ENCODE peak calls at places on chromosomes 2 and 18, in ten cellular contexts. One of them, this sample, is unnamed.

GRCh38 chr18:3836937-3837336 is 387.0 kb downstream of the TGIF1 start:
- DNase-seq in sigmoid colon: no peak
- DNase-seq in SK-N-SH: no peak
- DNase-seq in A549: no peak
- DNase-seq in upper lobe of left lung: no peak
- DNase-seq in GM12878: no peak
- DNase-seq in tibial nerve: no peak
- DNase-seq in transverse colon: no peak
- DNase-seq in ovary: no peak
- DNase-seq in K562: no peak
- DNase-seq in this sample: no peak

GRCh38 chr2:219250044-219250781 is 2.8 kb upstream of the TUBA4B start:
- DNase-seq in sigmoid colon: no peak
- DNase-seq in SK-N-SH: no peak
- DNase-seq in A549: no peak
- DNase-seq in upper lobe of left lung: no peak
- DNase-seq in GM12878: no peak
- DNase-seq in tibial nerve: no peak
- DNase-seq in transverse colon: no peak
- DNase-seq in ovary: no peak
- DNase-seq in K562: no peak
- DNase-seq in this sample: no peak

GRCh38 chr2:46508734-46509133 is 29.4 kb downstream of the TMEM247 start:
- DNase-seq in sigmoid colon: no peak
- DNase-seq in SK-N-SH: no peak
- DNase-seq in A549: no peak
- DNase-seq in upper lobe of left lung: no peak
- DNase-seq in GM12878: no peak
- DNase-seq in tibial nerve: no peak
- DNase-seq in transverse colon: no peak
- DNase-seq in ovary: no peak
- DNase-seq in K562: no peak
- DNase-seq in this sample: no peak

GRCh38 chr18:23828426-23828825 is 139.2 kb downstream of the LAMA3 start:
- DNase-seq in sigmoid colon: no peak
- DNase-seq in SK-N-SH: no peak
- DNase-seq in A549: peak; percentile 72
- DNase-seq in upper lobe of left lung: peak; percentile 34
- DNase-seq in GM12878: no peak
- DNase-seq in tibial nerve: no peak
- DNase-seq in transverse colon: no peak
- DNase-seq in ovary: no peak
- DNase-seq in K562: peak; percentile 28
- DNase-seq in this sample: no peak

GRCh38 chr2:189407161-189407943 is 33.9 kb upstream of the WDR75 start:
- DNase-seq in sigmoid colon: no peak
- DNase-seq in SK-N-SH: peak; percentile 44
- DNase-seq in A549: peak; percentile 30
- DNase-seq in upper lobe of left lung: no peak
- DNase-seq in GM12878: no peak
- DNase-seq in tibial nerve: no peak
- DNase-seq in transverse colon: no peak
- DNase-seq in ovary: no peak
- DNase-seq in K562: no peak
- DNase-seq in this sample: no peak

GRCh38 chr2:130762910-130763385 is 7.6 kb downstream of the AMER3 start:
- DNase-seq in sigmoid colon: no peak
- DNase-seq in SK-N-SH: no peak
- DNase-seq in A549: no peak
- DNase-seq in upper lobe of left lung: no peak
- DNase-seq in GM12878: no peak
- DNase-seq in tibial nerve: no peak
- DNase-seq in transverse colon: no peak
- DNase-seq in ovary: no peak
- DNase-seq in K562: no peak
- DNase-seq in this sample: no peak

GRCh38 chr2:10137053-10137843 is 14.7 kb downstream of the RRM2 start:
- DNase-seq in sigmoid colon: peak; percentile 33
- DNase-seq in SK-N-SH: no peak
- DNase-seq in A549: no peak
- DNase-seq in upper lobe of left lung: no peak
- DNase-seq in GM12878: no peak
- DNase-seq in tibial nerve: no peak
- DNase-seq in transverse colon: no peak
- DNase-seq in ovary: no peak
- DNase-seq in K562: no peak
- DNase-seq in this sample: no peak

GRCh38 chr2:141317986-141318385 is 812.8 kb downstream of the LRP1B start:
- DNase-seq in sigmoid colon: no peak
- DNase-seq in SK-N-SH: no peak
- DNase-seq in A549: peak; percentile 5
- DNase-seq in upper lobe of left lung: no peak
- DNase-seq in GM12878: no peak
- DNase-seq in tibial nerve: no peak
- DNase-seq in transverse colon: no peak
- DNase-seq in ovary: no peak
- DNase-seq in K562: no peak
- DNase-seq in this sample: no peak

GRCh38 chr2:91442246-91442905 is 2750.9 kb downstream of the RPIA start:
- DNase-seq in sigmoid colon: peak; percentile 63
- DNase-seq in SK-N-SH: peak; percentile 46
- DNase-seq in A549: no peak
- DNase-seq in upper lobe of left lung: no peak
- DNase-seq in GM12878: no peak
- DNase-seq in tibial nerve: no peak
- DNase-seq in transverse colon: no peak
- DNase-seq in ovary: no peak
- DNase-seq in K562: peak; percentile 18
- DNase-seq in this sample: peak; percentile 27

GRCh38 chr2:24886640-24887324 is 33.3 kb downstream of the ADCY3 start:
- DNase-seq in sigmoid colon: no peak
- DNase-seq in SK-N-SH: no peak
- DNase-seq in A549: no peak
- DNase-seq in upper lobe of left lung: no peak
- DNase-seq in GM12878: no peak
- DNase-seq in tibial nerve: no peak
- DNase-seq in transverse colon: no peak
- DNase-seq in ovary: no peak
- DNase-seq in K562: no peak
- DNase-seq in this sample: no peak

GRCh38 chr18:25298853-25299274 is 53.1 kb downstream of the ZNF521 start:
- DNase-seq in sigmoid colon: no peak
- DNase-seq in SK-N-SH: no peak
- DNase-seq in A549: no peak
- DNase-seq in upper lobe of left lung: peak; percentile 27
- DNase-seq in GM12878: no peak
- DNase-seq in tibial nerve: no peak
- DNase-seq in transverse colon: no peak
- DNase-seq in ovary: no peak
- DNase-seq in K562: peak; percentile 33
- DNase-seq in this sample: no peak

GRCh38 chr2:43139996-43140621 is 86.3 kb downstream of the ZFP36L2 start:
- DNase-seq in sigmoid colon: no peak
- DNase-seq in SK-N-SH: peak; percentile 75
- DNase-seq in A549: no peak
- DNase-seq in upper lobe of left lung: no peak
- DNase-seq in GM12878: no peak
- DNase-seq in tibial nerve: peak; percentile 33
- DNase-seq in transverse colon: no peak
- DNase-seq in ovary: peak; percentile 82
- DNase-seq in K562: no peak
- DNase-seq in this sample: no peak

GRCh38 chr2:181585732-181586131 is 71.2 kb downstream of the CERKL start:
- DNase-seq in sigmoid colon: no peak
- DNase-seq in SK-N-SH: no peak
- DNase-seq in A549: no peak
- DNase-seq in upper lobe of left lung: no peak
- DNase-seq in GM12878: no peak
- DNase-seq in tibial nerve: no peak
- DNase-seq in transverse colon: no peak
- DNase-seq in ovary: no peak
- DNase-seq in K562: no peak
- DNase-seq in this sample: no peak

GRCh38 chr2:29290293-29291052 is 175.3 kb downstream of the CLIP4 start:
- DNase-seq in sigmoid colon: no peak
- DNase-seq in SK-N-SH: no peak
- DNase-seq in A549: no peak
- DNase-seq in upper lobe of left lung: no peak
- DNase-seq in GM12878: no peak
- DNase-seq in tibial nerve: no peak
- DNase-seq in transverse colon: no peak
- DNase-seq in ovary: no peak
- DNase-seq in K562: no peak
- DNase-seq in this sample: no peak

GRCh38 chr18:30142870-30143269 is 899.7 kb downstream of the DSC3 start:
- DNase-seq in sigmoid colon: no peak
- DNase-seq in SK-N-SH: no peak
- DNase-seq in A549: no peak
- DNase-seq in upper lobe of left lung: no peak
- DNase-seq in GM12878: no peak
- DNase-seq in tibial nerve: no peak
- DNase-seq in transverse colon: no peak
- DNase-seq in ovary: no peak
- DNase-seq in K562: no peak
- DNase-seq in this sample: no peak

GRCh38 chr2:174117951-174118930 is 130.1 kb downstream of the OLA1 start:
- DNase-seq in sigmoid colon: no peak
- DNase-seq in SK-N-SH: no peak
- DNase-seq in A549: peak; percentile 9
- DNase-seq in upper lobe of left lung: no peak
- DNase-seq in GM12878: no peak
- DNase-seq in tibial nerve: no peak
- DNase-seq in transverse colon: no peak
- DNase-seq in ovary: no peak
- DNase-seq in K562: no peak
- DNase-seq in this sample: no peak

GRCh38 chr2:102050854-102051391 is 59.2 kb downstream of the IL1R2 start:
- DNase-seq in sigmoid colon: peak; percentile 97
- DNase-seq in SK-N-SH: no peak
- DNase-seq in A549: no peak
- DNase-seq in upper lobe of left lung: peak; percentile 73
- DNase-seq in GM12878: no peak
- DNase-seq in tibial nerve: peak; percentile 92
- DNase-seq in transverse colon: peak; percentile 71
- DNase-seq in ovary: peak; percentile 89
- DNase-seq in K562: peak; percentile 50
- DNase-seq in this sample: peak; percentile 66
- H3K4me1 ChIP-seq in sigmoid colon: peaks cover 51% of the 10 kb centered on the region
- H3K4me1 ChIP-seq in SK-N-SH: no peaks in the 10 kb centered on the region
- H3K4me1 ChIP-seq in A549: peaks cover 28% of the 10 kb centered on the region
- H3K4me1 ChIP-seq in upper lobe of left lung: peaks cover 45% of the 10 kb centered on the region
- H3K4me1 ChIP-seq in GM12878: no peaks in the 10 kb centered on the region
- H3K4me1 ChIP-seq in tibial nerve: peaks cover 21% of the 10 kb centered on the region
- H3K4me1 ChIP-seq in transverse colon: peaks cover 36% of the 10 kb centered on the region
- H3K4me1 ChIP-seq in ovary: peaks cover 19% of the 10 kb centered on the region
- H3K4me1 ChIP-seq in K562: peaks cover 45% of the 10 kb centered on the region
- H3K4me1 ChIP-seq in this sample: peaks cover 40% of the 10 kb centered on the region

GRCh38 chr2:132544045-132544630 is 125.9 kb downstream of the LYPD1 start:
- DNase-seq in sigmoid colon: no peak
- DNase-seq in SK-N-SH: no peak
- DNase-seq in A549: no peak
- DNase-seq in upper lobe of left lung: no peak
- DNase-seq in GM12878: no peak
- DNase-seq in tibial nerve: no peak
- DNase-seq in transverse colon: no peak
- DNase-seq in ovary: no peak
- DNase-seq in K562: no peak
- DNase-seq in this sample: no peak
- TF ChIP-seq EP300 in sigmoid colon: no peak
- TF ChIP-seq EP300 in SK-N-SH: no peak
- TF ChIP-seq EP300 in A549: no peak
- TF ChIP-seq EP300 in upper lobe of left lung: no peak
- TF ChIP-seq EP300 in GM12878: no peak
- TF ChIP-seq EP300 in tibial nerve: no peak
- TF ChIP-seq EP300 in transverse colon: no peak
- TF ChIP-seq EP300 in ovary: no peak
- TF ChIP-seq EP300 in K562: no peak
- TF ChIP-seq EP300 in this sample: no peak

GRCh38 chr2:74863802-74864248 is 29.9 kb downstream of the HK2 start:
- DNase-seq in sigmoid colon: no peak
- DNase-seq in SK-N-SH: no peak
- DNase-seq in A549: no peak
- DNase-seq in upper lobe of left lung: peak; percentile 79
- DNase-seq in GM12878: no peak
- DNase-seq in tibial nerve: no peak
- DNase-seq in transverse colon: peak; percentile 70
- DNase-seq in ovary: no peak
- DNase-seq in K562: no peak
- DNase-seq in this sample: no peak
- H3K4me3 ChIP-seq in sigmoid colon: no peak overlapping the region
- H3K4me3 ChIP-seq in SK-N-SH: no peak overlapping the region
- H3K4me3 ChIP-seq in A549: no peak overlapping the region
- H3K4me3 ChIP-seq in upper lobe of left lung: no peak overlapping the region
- H3K4me3 ChIP-seq in GM12878: no peak overlapping the region
- H3K4me3 ChIP-seq in tibial nerve: no peak overlapping the region
- H3K4me3 ChIP-seq in transverse colon: no peak overlapping the region
- H3K4me3 ChIP-seq in ovary: no peak overlapping the region
- H3K4me3 ChIP-seq in K562: no peak overlapping the region
- H3K4me3 ChIP-seq in this sample: no peak overlapping the region

DNA sequence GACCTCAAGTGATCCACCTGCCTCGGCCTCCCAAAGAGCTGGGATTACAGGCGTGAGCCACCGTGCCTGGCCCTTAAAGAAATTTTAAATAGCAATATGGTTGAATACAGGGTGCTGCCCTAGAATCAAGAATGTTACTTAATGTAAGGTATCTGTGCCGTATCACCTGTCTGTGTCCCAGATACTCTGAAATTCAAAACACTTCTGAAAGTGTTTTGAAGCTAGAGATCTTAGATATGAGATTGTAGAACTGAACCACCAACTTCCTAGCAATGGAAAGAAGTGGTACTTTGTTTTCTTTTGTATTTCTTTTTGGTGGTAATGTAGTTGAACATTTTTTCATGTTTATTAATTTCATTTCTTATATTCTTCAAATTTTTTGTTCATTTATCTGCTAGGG is 13.0 kb downstream of the PTPN4 start:
- DNase-seq in sigmoid colon: no peak
- DNase-seq in SK-N-SH: no peak
- DNase-seq in A549: no peak
- DNase-seq in upper lobe of left lung: no peak
- DNase-seq in GM12878: no peak
- DNase-seq in tibial nerve: no peak
- DNase-seq in transverse colon: no peak
- DNase-seq in ovary: no peak
- DNase-seq in K562: no peak
- DNase-seq in this sample: no peak
- H3K4me1 ChIP-seq in sigmoid colon: peaks cover 16% of the 10 kb centered on the region
- H3K4me1 ChIP-seq in SK-N-SH: peaks cover 12% of the 10 kb centered on the region
- H3K4me1 ChIP-seq in A549: peaks cover 13% of the 10 kb centered on the region
- H3K4me1 ChIP-seq in upper lobe of left lung: no peaks in the 10 kb centered on the region
- H3K4me1 ChIP-seq in GM12878: no peaks in the 10 kb centered on the region
- H3K4me1 ChIP-seq in tibial nerve: no peaks in the 10 kb centered on the region
- H3K4me1 ChIP-seq in transverse colon: no peaks in the 10 kb centered on the region
- H3K4me1 ChIP-seq in ovary: no peaks in the 10 kb centered on the region
- H3K4me1 ChIP-seq in K562: no peaks in the 10 kb centered on the region
- H3K4me1 ChIP-seq in this sample: peaks cover 23% of the 10 kb centered on the region

This sample was measured in stomach.